ENCODE peak calls at places on chromosomes 3 and 15, in five cellular contexts. I, U, M, F and Q are unnamed samples.

GRCh38 chr3:46410669-46411068 is 3.6 kb downstream of the CCRL2 start:
- DNase-seq in I (no peak), F (no peak), M (no peak), U (no peak), Q (no peak)

GRCh38 chr3:44899683-44900367 is 25.4 kb downstream of the TGM4 start:
- DNase-seq in I (no peak), F (no peak), U (no peak), M (no peak), Q (no peak)

GRCh38 chr3:23209747-23210495 is 6.8 kb downstream of the UBE2E2 start:
- DNase-seq in F (no peak), U (no peak), M (no peak), I (no peak), Q (no peak)

GRCh38 chr3:150384517-150385212 is 23.4 kb upstream of the TSC22D2 start:
- DNase-seq in U (no peak), I (no peak), M (no peak), F (peak), Q (no peak)

GRCh38 chr3:45659661-45660566 is 29.3 kb upstream of the SACM1L start:
- DNase-seq in U (peak), M (peak), I (peak), F (no peak), Q (peak)

GRCh38 chr3:39558775-39559306 is 91.4 kb downstream of the MOBP start:
- DNase-seq in M (no peak), I (no peak), U (no peak), F (no peak), Q (no peak)

GRCh38 chr15:71443538-71443937 is 328.3 kb downstream of the THSD4 start:
- DNase-seq in F (peak), U (peak), I (peak), M (no peak), Q (peak)

GRCh38 chr3:136994772-136995516 is 37.2 kb downstream of the IL20RB start:
- DNase-seq in F (no peak), U (peak), M (peak), I (peak), Q (peak)

GRCh38 chr15:39195988-39196486 is 384.8 kb upstream of the THBS1 start:
- DNase-seq in F (no peak), I (peak), U (no peak), M (peak), Q (peak)

GRCh38 chr3:57937092-57937491 is 71.1 kb upstream of the FLNB start:
- DNase-seq in M (no peak), I (no peak), U (no peak), F (no peak), Q (no peak)

GRCh38 chr3:47163023-47163989 is 607 bp downstream of the SETD2 start:
- DNase-seq in I (peak), M (no peak), U (peak), F (peak), Q (no peak)

DNA sequence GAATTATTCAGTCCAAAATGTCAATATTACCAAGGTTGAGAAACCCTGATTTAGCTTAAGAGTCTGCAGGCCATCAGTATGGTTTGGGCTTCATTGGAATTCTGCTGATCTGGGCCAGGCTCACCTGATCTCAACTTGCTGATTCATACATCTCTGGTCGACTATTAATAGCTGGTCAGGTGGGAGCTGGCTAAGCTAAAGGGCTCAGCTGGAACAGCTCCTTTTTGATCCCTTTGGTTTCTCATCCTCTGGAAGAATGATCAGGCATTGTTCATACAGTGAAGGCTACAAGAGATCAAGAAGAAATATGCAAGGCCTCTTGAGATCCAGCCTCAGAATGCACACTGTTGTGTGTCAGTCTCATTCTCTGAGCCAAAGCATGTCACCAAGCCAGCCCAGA is 123.3 kb upstream of the MME start:
- DNase-seq in U (no peak), F (no peak), I (no peak), M (no peak), Q (no peak)
- H3K4me3 ChIP-seq in U (no peak), F (no peak), I (no peak), M (no peak), Q (no peak)

GRCh38 chr3:24832878-24833277 is 338.2 kb upstream of the THRB start:
- DNase-seq in I (peak), F (no peak), M (no peak), U (no peak), Q (no peak)

GRCh38 chr3:24829632-24830229 is 335.1 kb upstream of the THRB start:
- DNase-seq in U (peak), F (no peak), M (no peak), I (no peak), Q (peak)

GRCh38 chr3:24830230-24831152 is 335.8 kb upstream of the THRB start:
- DNase-seq in U (peak), F (no peak), M (no peak), I (no peak), Q (no peak)

GRCh38 chr3:24834442-24834841 is 339.8 kb upstream of the THRB start:
- DNase-seq in M (no peak), U (no peak), I (no peak), F (no peak), Q (no peak)

GRCh38 chr3:24829011-24829581 is 334.4 kb upstream of the THRB start:
- DNase-seq in U (peak), F (no peak), M (no peak), I (no peak), Q (no peak)
- H3K4me3 ChIP-seq in U (peak), F (no peak), M (peak), I (peak), Q (no peak)

GRCh38 chr3:184781801-184782200 is 30.2 kb upstream of the VPS8 start:
- DNase-seq in F (no peak), I (no peak), M (no peak), U (peak), Q (no peak)

GRCh38 chr3:184776916-184777315 is 35.0 kb upstream of the VPS8 start:
- DNase-seq in M (no peak), I (no peak), U (no peak), F (no peak), Q (no peak)

GRCh38 chr3:184780981-184781515 is 30.9 kb upstream of the VPS8 start:
- DNase-seq in I (no peak), U (peak), M (no peak), F (no peak), Q (no peak)

GRCh38 chr3:184777566-184778356 is 34.2 kb upstream of the VPS8 start:
- DNase-seq in M (peak), I (peak), U (peak), F (peak), Q (peak)

DNA sequence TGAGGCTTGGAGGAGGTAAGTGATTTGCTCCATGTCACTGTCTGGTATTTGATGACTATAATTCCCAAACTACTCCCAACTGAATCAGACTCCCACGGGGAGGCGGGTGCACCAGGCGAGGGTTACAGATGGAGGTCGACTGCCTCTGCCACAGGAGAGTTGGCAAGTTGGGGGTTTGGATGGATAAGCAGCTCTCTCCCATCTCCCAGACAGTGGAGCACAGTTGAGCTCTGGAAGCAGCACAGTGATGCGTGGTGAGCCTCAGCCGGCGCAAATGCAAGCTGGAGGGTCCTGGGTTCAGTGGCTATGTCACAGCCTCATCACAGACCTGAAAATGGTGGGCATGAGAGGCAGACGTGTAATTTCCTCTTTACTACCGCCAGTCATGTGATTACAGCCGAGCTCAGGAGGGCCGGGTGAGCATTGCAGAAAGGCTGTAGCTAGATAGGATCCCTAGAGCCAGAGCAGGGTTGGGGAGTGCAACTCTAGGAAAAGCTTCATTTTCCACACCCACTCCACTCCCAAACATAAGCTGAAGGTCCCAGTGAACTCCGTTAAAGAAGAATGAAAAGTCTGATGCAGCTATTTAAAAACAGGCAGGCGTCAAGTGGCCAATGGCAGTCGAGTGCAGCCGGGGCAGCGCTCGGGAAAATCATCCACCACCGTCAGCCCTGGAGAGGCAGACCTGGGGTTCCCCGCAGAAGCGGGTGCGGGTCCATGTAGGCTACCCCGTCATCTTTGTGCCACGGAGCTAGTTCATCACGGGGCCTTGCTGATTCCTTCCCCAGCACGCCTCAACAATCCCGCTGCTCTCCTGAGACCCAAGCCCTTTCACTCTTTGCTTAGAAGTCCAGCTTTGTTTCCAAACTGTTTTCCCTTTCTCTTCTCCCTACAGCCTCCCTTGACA is 33.3 kb upstream of the VPS8 start:
- DNase-seq in M (no peak), I (no peak), F (no peak), U (no peak), Q (no peak)
- H3K4me3 ChIP-seq in M (no peak), I (no peak), F (no peak), U (no peak), Q (no peak)

DNA sequence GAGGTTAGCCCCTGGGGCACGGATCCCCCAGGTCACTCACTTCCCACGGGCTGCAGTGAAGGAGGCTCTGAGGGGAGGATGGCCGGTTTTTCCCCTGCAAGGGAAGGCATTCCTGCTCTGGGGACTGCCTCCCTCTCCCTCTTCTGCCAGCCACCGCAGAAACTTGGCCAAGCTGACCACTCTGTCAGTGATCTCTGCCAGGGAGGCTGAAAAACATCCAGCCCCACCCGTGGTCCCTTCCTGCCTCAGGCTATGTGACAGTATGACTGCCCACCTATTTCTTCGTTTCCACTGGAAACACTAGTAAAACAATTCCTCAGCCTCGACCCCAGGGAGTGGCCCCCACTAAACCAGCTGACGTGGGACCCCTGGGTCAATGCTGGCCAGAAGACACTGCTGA is 14.6 kb upstream of the FANCD2 start:
- DNase-seq in M (no peak), I (no peak), U (peak), F (no peak), Q (peak)
- H3K4me3 ChIP-seq in M (no peak), I (no peak), U (peak), F (no peak), Q (peak)

GRCh38 chr3:73028803-73029202 is 32.2 kb downstream of the PPP4R2 start:
- DNase-seq in I (peak), F (no peak), U (no peak), M (no peak), Q (no peak)
- H3K4me3 ChIP-seq in I (no peak), F (no peak), U (no peak), M (no peak), Q (no peak)

GRCh38 chr3:83230841-83231240 is 1469.4 kb upstream of the GBE1 start:
- DNase-seq in I (no peak), F (no peak), M (no peak), U (no peak), Q (no peak)
- H3K4me3 ChIP-seq in I (no peak), F (no peak), M (no peak), U (no peak), Q (no peak)